ENCODE peak calls at places on chromosome 18, in four cellular contexts. Z is lower leg skin, L is Peyer's patch, V is prostate gland. E is an unnamed sample.

GRCh38 chr18:43571078-43571689 is 293.9 kb upstream of the SYT4 start:
- DNase-seq in V (peak), L (no peak), Z (no peak), E (no peak)

GRCh38 chr18:11005528-11005927 is 143.8 kb downstream of the PIEZO2 start:
- DNase-seq in L (peak), Z (peak), V (no peak), E (peak)

GRCh38 chr18:9968081-9968848 is 54.4 kb downstream of the VAPA start:
- DNase-seq in V (no peak), L (no peak), Z (no peak), E (no peak)

GRCh38 chr18:46290440-46291020 is 186.3 kb downstream of the HAUS1 start:
- DNase-seq in V (no peak), L (peak), Z (no peak), E (no peak)

GRCh38 chr18:61738488-61738887 is 154.3 kb downstream of the RNF152 start:
- DNase-seq in L (peak), V (no peak), Z (peak), E (no peak)

GRCh38 chr18:48037481-48038271 is 107.2 kb upstream of the SMAD2 start:
- DNase-seq in V (no peak), Z (no peak), L (peak), E (no peak)

GRCh38 chr18:32771871-32772499 is 838 bp downstream of the KLHL14 start:
- DNase-seq in Z (no peak), L (peak), V (no peak), E (no peak)

GRCh38 chr18:29174891-29175290 is 998.0 kb upstream of the CDH2 start:
- DNase-seq in L (no peak), Z (no peak), V (no peak), E (no peak)

GRCh38 chr18:2143666-2144065 is 427.6 kb downstream of the METTL4 start:
- DNase-seq in V (no peak), Z (no peak), L (no peak), E (no peak)

GRCh38 chr18:48170651-48171050 is 238.5 kb downstream of the ZBTB7C start:
- DNase-seq in L (no peak), Z (no peak), V (no peak), E (no peak)

GRCh38 chr18:48333563-48333962 is 75.6 kb downstream of the ZBTB7C start:
- DNase-seq in Z (no peak), L (no peak), V (peak), E (no peak)

GRCh38 chr18:41265047-41265446 is 690.0 kb upstream of the PIK3C3 start:
- DNase-seq in L (no peak), V (no peak), Z (no peak), E (no peak)

GRCh38 chr18:35127201-35127600 is 86.0 kb downstream of the MAPRE2 start:
- DNase-seq in L (no peak), V (no peak), Z (no peak), E (no peak)

GRCh38 chr18:46174317-46175039 is 70.3 kb downstream of the HAUS1 start:
- DNase-seq in L (peak), Z (no peak), V (peak), E (no peak)

GRCh38 chr18:72542993-72543361 is 1.2 kb downstream of the CBLN2 start:
- DNase-seq in V (no peak), L (no peak), Z (no peak), E (no peak)

GRCh38 chr18:26839609-26840008 is 25.9 kb downstream of the AQP4 start:
- DNase-seq in L (no peak), Z (no peak), V (no peak), E (no peak)

GRCh38 chr18:26843760-26844159 is 21.7 kb downstream of the AQP4 start:
- DNase-seq in V (no peak), Z (no peak), L (no peak), E (no peak)

GRCh38 chr18:26840965-26841364 is 24.5 kb downstream of the AQP4 start:
- DNase-seq in V (no peak), L (no peak), Z (no peak), E (no peak)
- TF ChIP-seq POLR2A in V (no peak), L (no peak), Z (no peak), E (no peak)

DNA sequence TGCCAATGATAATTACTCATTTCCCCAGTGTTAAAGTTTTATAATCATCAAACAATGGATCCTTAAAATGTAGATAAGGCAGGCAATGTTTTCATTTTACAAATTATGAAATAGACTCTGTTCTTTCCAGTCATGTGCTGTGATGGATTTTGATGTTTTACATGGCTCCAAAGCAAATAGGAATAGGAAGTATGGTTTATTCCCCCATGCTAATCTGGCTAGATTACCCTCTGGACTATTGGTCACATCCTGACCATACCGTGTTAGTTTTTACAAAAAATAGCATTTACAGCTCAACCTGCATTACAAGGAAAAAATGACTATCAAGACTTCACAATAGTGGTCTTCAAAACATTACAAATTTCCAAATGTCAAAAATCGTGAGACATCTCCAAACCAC is 1941.0 kb upstream of the CELF4 start:
- DNase-seq in Z (no peak), V (no peak), L (no peak), E (no peak)
- TF ChIP-seq POLR2A in Z (no peak), V (no peak), L (no peak), E (no peak)

DNA sequence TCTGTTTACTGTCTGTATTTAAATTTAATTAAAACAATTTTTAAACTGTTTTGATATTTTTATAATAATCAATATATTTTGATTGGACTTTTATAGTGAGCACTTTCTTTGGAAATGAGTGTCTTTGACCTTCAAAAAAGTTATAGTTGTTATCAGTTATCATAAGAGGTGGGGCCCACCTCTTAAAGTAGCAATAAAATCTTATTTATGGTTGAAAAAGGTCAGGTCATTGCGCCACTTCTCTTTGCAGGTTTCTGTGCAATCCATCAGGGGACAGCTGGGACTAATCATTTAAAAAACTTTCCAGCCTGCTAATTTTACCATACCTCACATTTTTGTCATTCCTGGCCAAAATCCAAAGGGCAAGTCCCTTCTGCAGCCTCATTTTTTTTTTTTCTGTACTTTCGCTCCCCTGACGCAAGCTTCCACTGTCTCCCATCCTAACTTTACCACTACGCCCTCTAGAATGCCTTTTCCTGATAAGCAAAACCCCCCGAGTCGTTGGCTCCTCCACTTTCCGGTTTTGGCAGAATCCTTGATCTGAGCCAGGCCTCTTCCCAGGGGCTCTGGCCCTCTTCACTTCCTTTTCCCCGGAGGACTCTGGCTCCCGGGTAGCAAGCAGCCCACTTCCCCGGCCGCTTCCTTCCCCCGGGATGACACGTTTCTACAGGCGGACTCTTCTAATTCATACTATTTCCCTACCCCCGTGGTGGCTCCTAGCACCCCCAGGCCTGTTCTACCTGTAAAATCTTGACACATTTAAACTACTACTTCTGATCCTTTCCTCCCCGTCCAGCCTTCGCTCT is 1.1 kb upstream of the SEH1L start:
- DNase-seq in V (no peak), Z (no peak), L (no peak), E (peak)
- TF ChIP-seq POLR2A in V (no peak), Z (no peak), L (no peak), E (no peak)

DNA sequence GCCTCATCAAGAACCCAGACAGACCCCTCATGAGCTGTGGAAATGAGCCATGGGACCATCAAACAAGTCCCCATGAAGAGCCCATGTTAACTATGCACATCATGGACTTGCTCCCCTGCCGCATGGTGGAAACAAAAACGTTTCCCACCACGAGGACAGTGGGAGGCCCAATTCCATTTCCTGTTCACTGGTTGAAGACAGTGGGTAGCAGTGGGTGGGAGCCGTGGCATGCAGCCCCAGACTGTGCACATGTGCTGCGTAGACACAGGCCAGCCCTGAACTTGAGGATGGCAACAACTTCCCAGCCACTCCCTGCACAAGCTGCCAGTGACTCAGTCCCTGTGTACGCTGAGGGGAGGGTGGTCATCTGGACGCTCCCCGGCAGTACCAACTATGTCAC is 108.4 kb upstream of the LMAN1 start:
- DNase-seq in L (no peak), Z (no peak), V (no peak), E (no peak)
- TF ChIP-seq POLR2A in L (no peak), Z (no peak), V (no peak), E (no peak)

GRCh38 chr18:36129300-36130038 is at the start of the genes ELP2 and SLC39A6:
- DNase-seq in Z (peak), L (peak), V (peak), E (peak)
- TF ChIP-seq POLR2A in Z (no peak), L (peak), V (peak), E (peak)

E was measured in H54.